ENCODE peak calls at places on chromosomes 3 and 15, in eight cellular contexts. D is iris pigment epithelial cell; Z is NCI-H2081 treated with DMSO at 0.1 percent for 48 hours; S is body of pancreas; N is ureter; P is LHCN-M2; V is activated CD4-positive, alpha-beta T cell treated with anti-CD3 and anti-CD28 coated beads, Interleukin-2, amount 10 ng/mL, durations not matched to agents 7 days and 5 days; X is activated CD8-positive, alpha-beta memory T cell treated with anti-CD3 and anti-CD28 coated beads for 4 hours. J is an unnamed sample.

GRCh38 chr3:127404614-127405598 is 117.1 kb upstream of the PRR20G start:
- DNase-seq in S (no peak), Z (no peak), P (no peak), N (no peak), X (no peak), V (no peak), D (no peak), J (no peak)

GRCh38 chr3:128623762-128624176 is 26.8 kb downstream of the RPN1 start:
- DNase-seq in N (no peak), V (no peak), X (no peak), D (peak), Z (no peak), P (peak), S (no peak), J (no peak)

GRCh38 chr3:106534206-106534605 is 665.4 kb upstream of the CBLB start:
- DNase-seq in S (no peak), P (no peak), Z (no peak), N (no peak), D (peak), V (peak), X (peak), J (peak)

GRCh38 chr15:24760066-24760465 is 84.5 kb downstream of the NPAP1 start:
- DNase-seq in V (no peak), P (no peak), S (no peak), N (no peak), D (no peak), Z (no peak), X (no peak), J (no peak)

GRCh38 chr3:170414202-170414663 is 4.4 kb upstream of the CLDN11 start:
- DNase-seq in D (peak), Z (peak), N (no peak), X (no peak), P (peak), S (peak), V (peak), J (peak)

GRCh38 chr15:78314181-78314581 is 14.8 kb upstream of the SKIC8 start:
- DNase-seq in X (no peak), P (no peak), D (no peak), V (no peak), Z (no peak), N (no peak), S (no peak), J (no peak)

GRCh38 chr3:149481491-149481890 is 7.0 kb downstream of the TM4SF4 start:
- DNase-seq in S (no peak), X (no peak), D (no peak), Z (no peak), P (no peak), V (no peak), N (no peak), J (no peak)

GRCh38 chr3:9135930-9136525 is 113.4 kb downstream of the SRGAP3 start:
- DNase-seq in V (no peak), X (no peak), P (no peak), N (no peak), Z (no peak), S (no peak), D (no peak), J (no peak)

GRCh38 chr3:182142928-182143327 is 431.2 kb downstream of the SOX2 start:
- DNase-seq in P (no peak), D (no peak), V (no peak), N (no peak), S (no peak), Z (no peak), X (no peak), J (no peak)

GRCh38 chr15:76140069-76140454 is 80.3 kb downstream of the TMEM266 start:
- DNase-seq in P (no peak), D (no peak), N (no peak), S (no peak), Z (no peak), V (no peak), X (no peak), J (peak)

GRCh38 chr15:97502038-97502437 is 458.5 kb upstream of the ARRDC4 start:
- DNase-seq in V (no peak), D (peak), S (no peak), X (no peak), N (no peak), Z (no peak), P (peak), J (peak)

GRCh38 chr15:50883903-50884302 is 24.6 kb upstream of the AP4E1 start:
- DNase-seq in D (peak), S (no peak), N (no peak), X (no peak), P (peak), Z (no peak), V (peak), J (peak)

GRCh38 chr3:24773798-24774197 is 279.1 kb upstream of the THRB start:
- DNase-seq in V (no peak), S (peak), X (no peak), N (peak), P (peak), D (peak), Z (peak), J (peak)

GRCh38 chr3:16090013-16090412 is 84.5 kb upstream of the GALNT15 start:
- DNase-seq in Z (no peak), N (no peak), P (peak), D (peak), X (no peak), V (no peak), S (no peak), J (peak)

GRCh38 chr15:66196565-66196964 is 57.0 kb downstream of the MEGF11 start:
- DNase-seq in D (peak), Z (no peak), S (no peak), N (no peak), P (peak), V (no peak), X (no peak), J (peak)

GRCh38 chr15:31235298-31236183 is 91.1 kb upstream of the KLF13 start:
- DNase-seq in V (no peak), X (no peak), Z (peak), S (peak), P (no peak), N (no peak), D (peak), J (peak)

GRCh38 chr3:184727357-184728060 is 15.6 kb upstream of the MAGEF1 start:
- DNase-seq in X (no peak), N (no peak), Z (no peak), S (peak), D (peak), P (peak), V (peak), J (peak)

GRCh38 chr15:66894363-66894762 is 171.0 kb upstream of the SMAD3 start:
- DNase-seq in N (peak), S (no peak), Z (no peak), D (no peak), P (no peak), X (no peak), V (peak), J (no peak)

GRCh38 chr3:59818033-59818936 is 768.5 kb upstream of the CFAP20DC start:
- DNase-seq in N (peak), D (peak), S (peak), V (no peak), Z (no peak), X (no peak), P (peak), J (peak)

GRCh38 chr15:36757189-36757814 is 177.9 kb downstream of the CDIN1 start:
- DNase-seq in S (no peak), N (no peak), P (peak), X (no peak), Z (no peak), V (no peak), D (peak), J (peak)

GRCh38 chr3:127822166-127822835 is at the start of gene MGLL:
- DNase-seq in N (peak), V (no peak), D (peak), X (no peak), Z (no peak), S (no peak), P (peak), J (peak)

GRCh38 chr15:33048255-33048654 is 146.3 kb downstream of the FMN1 start:
- DNase-seq in N (no peak), Z (no peak), X (no peak), D (no peak), S (no peak), V (no peak), P (peak), J (no peak)

GRCh38 chr3:28835249-28835648 is 445.6 kb upstream of the RBMS3 start:
- DNase-seq in P (no peak), Z (no peak), V (no peak), D (no peak), X (no peak), N (no peak), S (no peak), J (no peak)

GRCh38 chr3:32238027-32238815 is at the start of gene CMTM8:
- DNase-seq in V (peak), Z (no peak), P (peak), D (no peak), N (peak), X (peak), S (peak), J (peak)

GRCh38 chr3:126313580-126314304 is 43.5 kb downstream of the KLF15 start:
- DNase-seq in V (no peak), P (no peak), Z (no peak), D (peak), X (no peak), S (no peak), N (no peak), J (no peak)

GRCh38 chr3:15805756-15806266 is 8.0 kb upstream of the ANKRD28 start:
- DNase-seq in V (no peak), Z (no peak), P (peak), N (no peak), X (no peak), S (no peak), D (peak), J (peak)

GRCh38 chr15:101137312-101137940 is 114.4 kb downstream of the CHSY1 start:
- DNase-seq in S (no peak), D (no peak), N (no peak), X (no peak), P (no peak), Z (no peak), V (peak), J (no peak)

GRCh38 chr3:12356175-12356574 is 67.3 kb downstream of the PPARG start:
- DNase-seq in V (no peak), X (no peak), N (no peak), P (no peak), D (no peak), Z (no peak), S (no peak), J (no peak)

GRCh38 chr3:154684021-154684420 is 254.0 kb upstream of the GPR149 start:
- DNase-seq in X (no peak), N (no peak), Z (no peak), V (no peak), P (no peak), D (no peak), S (no peak), J (no peak)

GRCh38 chr3:32814371-32814770 is 3.4 kb upstream of the TRIM71 start:
- DNase-seq in Z (no peak), D (no peak), X (no peak), N (no peak), P (no peak), S (no peak), V (no peak), J (no peak)

GRCh38 chr3:120160050-120160449 is 65.8 kb upstream of the GSK3B start:
- DNase-seq in N (peak), S (peak), X (no peak), Z (no peak), D (peak), V (no peak), P (peak), J (peak)